ENCODE peak calls at places on chromosome 22, in four cellular contexts. One of them, this sample, is unnamed.

GRCh38 chr22:49934144-49934890 is 15.9 kb downstream of the CRELD2 start:
- DNase-seq in CD8-positive, alpha-beta memory T cell: peak; percentile 73
- DNase-seq in esophagus squamous epithelium: no peak
- DNase-seq in RWPE1: no peak
- DNase-seq in this sample: no peak

GRCh38 chr22:30921108-30921507 is 47.5 kb downstream of the MORC2 start:
- DNase-seq in CD8-positive, alpha-beta memory T cell: no peak
- DNase-seq in esophagus squamous epithelium: no peak
- DNase-seq in RWPE1: peak; percentile 9
- DNase-seq in this sample: no peak

GRCh38 chr22:49992921-49993648 is 19.5 kb downstream of the IL17REL start:
- DNase-seq in esophagus squamous epithelium: no peak
- DNase-seq in CD8-positive, alpha-beta memory T cell: peak; percentile 80
- DNase-seq in RWPE1: no peak
- DNase-seq in this sample: peak; percentile 87

GRCh38 chr22:50697667-50698506 is 25.3 kb downstream of the SHANK3 start:
- DNase-seq in CD8-positive, alpha-beta memory T cell: peak; percentile 39
- DNase-seq in RWPE1: no peak
- DNase-seq in esophagus squamous epithelium: no peak
- DNase-seq in this sample: no peak

GRCh38 chr22:33210129-33210784 is 152.1 kb upstream of the SYN3 start:
- DNase-seq in CD8-positive, alpha-beta memory T cell: no peak
- DNase-seq in esophagus squamous epithelium: no peak
- DNase-seq in RWPE1: peak; percentile 46
- DNase-seq in this sample: no peak

GRCh38 chr22:19488884-19489843 is 9.4 kb downstream of the CDC45 start:
- DNase-seq in esophagus squamous epithelium: no peak
- DNase-seq in RWPE1: no peak
- DNase-seq in CD8-positive, alpha-beta memory T cell: no peak
- DNase-seq in this sample: no peak

GRCh38 chr22:30867746-30868662 is 100.6 kb downstream of the MORC2 start:
- DNase-seq in esophagus squamous epithelium: no peak
- DNase-seq in RWPE1: no peak
- DNase-seq in CD8-positive, alpha-beta memory T cell: peak; percentile 41
- DNase-seq in this sample: no peak

GRCh38 chr22:25510926-25511325 is 53.5 kb upstream of the GRK3 start:
- DNase-seq in RWPE1: no peak
- DNase-seq in esophagus squamous epithelium: no peak
- DNase-seq in CD8-positive, alpha-beta memory T cell: no peak
- DNase-seq in this sample: no peak

GRCh38 chr22:50459443-50460140 is 15.2 kb downstream of the SBF1 start:
- DNase-seq in CD8-positive, alpha-beta memory T cell: no peak
- DNase-seq in RWPE1: no peak
- DNase-seq in esophagus squamous epithelium: no peak
- DNase-seq in this sample: no peak

GRCh38 chr22:43955883-43956286 is 643 bp downstream of the SAMM50 start:
- DNase-seq in RWPE1: no peak
- DNase-seq in esophagus squamous epithelium: no peak
- DNase-seq in CD8-positive, alpha-beta memory T cell: no peak
- DNase-seq in this sample: no peak

GRCh38 chr22:33076368-33076767 is 18.2 kb upstream of the SYN3 start:
- DNase-seq in RWPE1: no peak
- DNase-seq in CD8-positive, alpha-beta memory T cell: no peak
- DNase-seq in esophagus squamous epithelium: no peak
- DNase-seq in this sample: no peak

GRCh38 chr22:50576070-50576469 is 2.2 kb downstream of the CPT1B start:
- DNase-seq in RWPE1: no peak
- DNase-seq in CD8-positive, alpha-beta memory T cell: no peak
- DNase-seq in esophagus squamous epithelium: no peak
- DNase-seq in this sample: no peak

GRCh38 chr22:21043856-21044535 is 1.8 kb upstream of the LRRC74B start:
- DNase-seq in esophagus squamous epithelium: no peak
- DNase-seq in RWPE1: no peak
- DNase-seq in CD8-positive, alpha-beta memory T cell: no peak
- DNase-seq in this sample: no peak
- H3K27ac ChIP-seq in esophagus squamous epithelium: peak overlapping the region; percentile 65
- H3K27ac ChIP-seq in RWPE1: peak overlapping the region; percentile 83
- H3K27ac ChIP-seq in CD8-positive, alpha-beta memory T cell: no peak overlapping the region
- H3K27ac ChIP-seq in this sample: no peak overlapping the region

DNA sequence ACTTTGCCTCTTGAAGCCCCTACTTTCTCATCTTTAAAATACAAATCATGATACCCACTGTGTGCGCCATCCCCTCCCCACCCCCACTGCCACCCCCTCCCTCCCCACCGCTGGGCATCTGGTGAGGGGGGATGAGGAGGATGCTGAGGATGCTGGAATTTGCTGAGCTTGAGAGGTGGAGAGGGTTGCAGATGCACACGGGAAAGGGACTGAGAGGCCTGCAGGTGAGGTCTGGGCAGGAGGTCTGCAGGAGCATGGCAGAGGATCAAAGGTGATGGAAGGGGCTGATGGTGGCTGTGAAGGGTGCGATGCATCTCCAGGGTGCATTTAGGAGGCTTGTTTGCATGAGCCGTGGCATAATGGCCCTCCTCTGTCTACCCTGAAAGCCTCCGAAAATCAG is 7.6 kb upstream of the TBC1D22A start:
- DNase-seq in esophagus squamous epithelium: no peak
- DNase-seq in RWPE1: no peak
- DNase-seq in CD8-positive, alpha-beta memory T cell: no peak
- DNase-seq in this sample: no peak
- H3K27ac ChIP-seq in esophagus squamous epithelium: peak overlapping the region; percentile 92
- H3K27ac ChIP-seq in RWPE1: peak overlapping the region; percentile 98
- H3K27ac ChIP-seq in CD8-positive, alpha-beta memory T cell: peak overlapping the region; percentile 41
- H3K27ac ChIP-seq in this sample: no peak overlapping the region

DNA sequence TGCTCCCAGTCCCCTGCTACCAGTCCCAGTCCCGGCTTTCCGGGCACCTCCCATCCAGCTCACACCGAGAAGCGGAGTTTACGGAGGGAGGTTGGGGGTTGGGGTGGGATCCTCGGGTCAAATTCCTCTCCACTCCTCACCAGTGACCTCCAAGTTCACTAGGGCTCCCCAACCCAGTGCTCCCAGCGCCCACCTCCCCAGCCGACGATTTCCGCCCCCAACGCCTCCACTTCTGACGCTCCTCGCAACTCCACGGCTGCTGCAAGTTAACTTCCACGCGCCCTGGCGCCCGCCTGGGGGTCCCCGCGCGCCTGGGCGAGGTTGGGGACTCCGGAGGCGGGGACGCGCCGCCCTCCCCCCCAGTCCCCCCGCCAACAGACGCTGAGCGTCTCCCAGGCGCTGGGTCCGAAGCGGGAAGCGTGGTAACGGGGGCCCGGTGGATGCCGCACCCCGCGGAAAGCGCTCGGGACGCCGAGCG is 526 bp downstream of the TPST2 start:
- DNase-seq in CD8-positive, alpha-beta memory T cell: peak; percentile 57
- DNase-seq in RWPE1: peak; percentile 13
- DNase-seq in esophagus squamous epithelium: no peak
- DNase-seq in this sample: no peak
- H3K27ac ChIP-seq in CD8-positive, alpha-beta memory T cell: peak overlapping the region; percentile 78
- H3K27ac ChIP-seq in RWPE1: peak overlapping the region; percentile 68
- H3K27ac ChIP-seq in esophagus squamous epithelium: peak overlapping the region; percentile 93
- H3K27ac ChIP-seq in this sample: peak overlapping the region; percentile 52

DNA sequence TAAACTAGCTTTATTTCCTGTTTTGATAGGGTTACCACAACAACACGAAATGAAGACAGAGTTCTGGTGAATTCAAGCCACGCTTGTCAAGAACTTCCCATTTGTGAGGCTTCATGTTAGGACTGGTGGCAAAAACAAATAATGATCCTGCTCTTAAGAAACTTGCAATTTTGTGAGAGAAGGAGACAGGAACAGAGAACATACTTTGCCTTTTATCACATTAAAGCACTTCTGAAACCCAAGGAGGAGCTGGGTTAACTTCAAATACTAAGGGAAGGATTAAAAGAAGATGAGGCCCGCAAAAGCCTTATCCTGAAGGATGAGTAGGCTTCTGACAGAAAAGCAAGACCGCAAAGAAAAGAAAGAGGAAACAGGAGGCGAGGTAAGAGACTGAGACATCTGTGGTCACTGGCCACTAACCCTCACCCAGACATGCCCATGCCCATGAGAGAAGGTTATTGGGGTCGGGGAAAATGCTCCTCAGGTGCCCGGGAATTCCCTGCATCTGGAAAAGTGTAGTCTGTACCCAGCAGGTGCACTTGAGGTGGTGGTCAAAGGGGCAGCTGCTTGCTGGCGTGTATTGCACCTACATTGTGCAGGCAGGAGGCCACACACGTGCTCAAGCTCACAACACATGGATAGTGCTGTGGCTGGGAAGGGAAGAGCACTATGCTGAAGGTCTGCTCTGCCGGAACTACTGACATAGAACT is 50.5 kb downstream of the MAPK1 start:
- DNase-seq in CD8-positive, alpha-beta memory T cell: peak; percentile 57
- DNase-seq in esophagus squamous epithelium: no peak
- DNase-seq in RWPE1: peak; percentile 68
- DNase-seq in this sample: no peak
- H3K27ac ChIP-seq in CD8-positive, alpha-beta memory T cell: peak overlapping the region; percentile 71
- H3K27ac ChIP-seq in esophagus squamous epithelium: peak overlapping the region; percentile 77
- H3K27ac ChIP-seq in RWPE1: peak overlapping the region; percentile 93
- H3K27ac ChIP-seq in this sample: no peak overlapping the region

DNA sequence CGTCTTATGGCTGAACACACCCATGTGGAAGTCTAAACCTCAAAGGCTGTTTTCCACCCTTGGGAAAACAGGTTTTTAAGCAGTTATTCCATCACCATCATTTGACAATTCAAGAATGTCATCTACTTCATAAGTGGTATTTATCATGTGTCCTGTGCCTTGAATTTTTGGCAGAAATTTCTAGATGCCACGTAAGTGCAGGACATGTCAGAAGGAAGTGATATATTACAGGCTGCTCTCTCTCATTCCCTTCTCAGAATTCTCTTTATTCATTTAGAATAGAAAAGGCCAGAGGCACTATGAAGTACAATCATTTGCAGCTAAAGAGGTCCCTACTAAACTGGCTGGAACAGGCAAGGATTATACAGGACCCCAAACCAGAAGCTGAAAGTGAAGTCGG is 12.0 kb downstream of the RBFOX2 start:
- DNase-seq in RWPE1: no peak
- DNase-seq in esophagus squamous epithelium: no peak
- DNase-seq in CD8-positive, alpha-beta memory T cell: no peak
- DNase-seq in this sample: no peak
- H3K27ac ChIP-seq in RWPE1: no peak overlapping the region
- H3K27ac ChIP-seq in esophagus squamous epithelium: peak overlapping the region; percentile 60
- H3K27ac ChIP-seq in CD8-positive, alpha-beta memory T cell: no peak overlapping the region
- H3K27ac ChIP-seq in this sample: no peak overlapping the region

GRCh38 chr22:40413873-40414272 is 43.5 kb downstream of the SGSM3 start:
- DNase-seq in CD8-positive, alpha-beta memory T cell: no peak
- DNase-seq in RWPE1: no peak
- DNase-seq in esophagus squamous epithelium: no peak
- DNase-seq in this sample: no peak
- H3K27ac ChIP-seq in CD8-positive, alpha-beta memory T cell: no peak overlapping the region
- H3K27ac ChIP-seq in RWPE1: peak overlapping the region; percentile 43
- H3K27ac ChIP-seq in esophagus squamous epithelium: peak overlapping the region; percentile 42
- H3K27ac ChIP-seq in this sample: no peak overlapping the region

DNA sequence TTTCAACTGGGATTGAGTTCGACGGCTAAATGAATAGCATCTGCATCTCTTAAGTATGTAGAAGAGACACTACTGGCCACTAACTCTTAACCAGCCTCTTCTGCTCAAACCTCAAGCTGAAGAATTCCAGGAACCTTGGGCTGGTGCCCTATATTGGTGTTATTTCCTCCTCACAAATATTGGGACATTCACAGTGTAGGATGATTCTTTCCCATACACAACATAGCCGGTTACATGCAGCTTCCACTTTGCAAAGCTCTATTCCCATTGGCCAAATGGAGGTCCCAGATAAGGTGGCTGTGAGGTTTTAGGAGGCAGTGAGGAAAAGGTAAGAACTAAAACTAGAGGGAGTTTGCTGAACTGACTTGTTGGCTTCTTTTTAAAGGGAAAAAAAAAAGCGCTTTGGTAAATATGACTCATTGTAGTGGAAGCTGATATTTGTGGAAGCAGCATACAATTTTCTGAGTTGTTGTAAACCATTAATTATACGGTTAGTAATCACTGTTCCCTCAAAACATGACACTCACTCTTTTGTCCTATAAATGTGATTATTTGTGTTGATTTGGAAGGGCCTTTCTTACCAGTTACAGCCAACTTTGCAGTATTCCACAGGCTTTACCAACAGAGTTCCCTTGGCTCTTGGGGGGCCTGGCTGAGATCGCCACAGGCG is 17.6 kb downstream of the C22orf31 start:
- DNase-seq in CD8-positive, alpha-beta memory T cell: no peak
- DNase-seq in esophagus squamous epithelium: no peak
- DNase-seq in RWPE1: peak; percentile 5
- DNase-seq in this sample: no peak
- H3K27ac ChIP-seq in CD8-positive, alpha-beta memory T cell: no peak overlapping the region
- H3K27ac ChIP-seq in esophagus squamous epithelium: peak overlapping the region; percentile 72
- H3K27ac ChIP-seq in RWPE1: peak overlapping the region; percentile 9
- H3K27ac ChIP-seq in this sample: peak overlapping the region; percentile 42

DNA sequence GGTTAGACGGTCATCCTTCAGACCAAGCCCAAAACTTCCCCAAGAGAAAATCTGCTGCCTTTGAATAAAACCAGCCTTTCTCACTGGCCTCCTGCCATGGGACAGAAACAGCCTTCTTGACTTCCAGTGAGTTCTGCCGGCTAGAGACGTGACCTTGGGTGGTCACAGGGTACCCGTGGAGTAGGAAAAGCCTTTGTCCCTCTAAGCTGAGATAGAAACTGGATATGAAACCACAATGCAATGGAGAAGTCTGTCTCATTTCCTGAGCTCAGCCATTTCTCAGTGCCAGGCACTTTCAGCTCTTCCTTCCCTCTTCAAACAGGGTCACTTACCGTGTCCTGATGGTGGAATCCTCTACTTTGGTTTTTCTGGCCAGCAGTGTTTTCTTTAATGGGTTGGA is 21.2 kb upstream of the YWHAH start:
- DNase-seq in CD8-positive, alpha-beta memory T cell: no peak
- DNase-seq in esophagus squamous epithelium: no peak
- DNase-seq in RWPE1: no peak
- DNase-seq in this sample: no peak
- H3K27ac ChIP-seq in CD8-positive, alpha-beta memory T cell: no peak overlapping the region
- H3K27ac ChIP-seq in esophagus squamous epithelium: peak overlapping the region; percentile 21
- H3K27ac ChIP-seq in RWPE1: no peak overlapping the region
- H3K27ac ChIP-seq in this sample: peak overlapping the region; percentile 39

GRCh38 chr22:39270280-39270679 is 25.5 kb upstream of the PDGFB start:
- DNase-seq in RWPE1: no peak
- DNase-seq in CD8-positive, alpha-beta memory T cell: no peak
- DNase-seq in esophagus squamous epithelium: no peak
- DNase-seq in this sample: no peak

GRCh38 chr22:39266398-39267030 is 21.7 kb upstream of the PDGFB start:
- DNase-seq in RWPE1: no peak
- DNase-seq in CD8-positive, alpha-beta memory T cell: no peak
- DNase-seq in esophagus squamous epithelium: no peak
- DNase-seq in this sample: no peak

GRCh38 chr22:39267966-39268365 is 23.2 kb upstream of the PDGFB start:
- DNase-seq in esophagus squamous epithelium: no peak
- DNase-seq in RWPE1: no peak
- DNase-seq in CD8-positive, alpha-beta memory T cell: no peak
- DNase-seq in this sample: no peak

GRCh38 chr22:39269095-39269827 is 24.5 kb upstream of the PDGFB start:
- DNase-seq in esophagus squamous epithelium: no peak
- DNase-seq in RWPE1: no peak
- DNase-seq in CD8-positive, alpha-beta memory T cell: no peak
- DNase-seq in this sample: no peak

DNA sequence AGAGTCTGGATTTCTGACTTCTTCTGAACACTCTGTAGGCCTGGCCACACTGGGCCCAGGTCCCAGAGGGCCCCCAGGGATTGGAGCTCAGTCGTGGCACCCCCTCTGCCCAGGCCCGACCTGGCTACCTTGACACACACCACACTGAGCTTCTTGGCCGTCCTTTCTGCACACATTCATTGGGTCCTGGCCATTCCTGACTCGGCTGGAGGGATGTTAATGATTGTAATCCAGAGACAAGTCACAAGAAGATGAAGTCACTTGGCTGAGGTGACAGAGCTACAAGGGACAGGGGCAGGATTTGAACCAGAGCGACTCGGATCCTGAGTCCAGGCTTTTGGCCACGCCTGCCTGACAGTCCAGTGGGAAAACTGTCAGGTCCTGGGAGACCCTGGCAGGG is 23.9 kb upstream of the PDGFB start:
- DNase-seq in esophagus squamous epithelium: no peak
- DNase-seq in RWPE1: no peak
- DNase-seq in CD8-positive, alpha-beta memory T cell: no peak
- DNase-seq in this sample: no peak
- H3K27ac ChIP-seq in esophagus squamous epithelium: no peak overlapping the region
- H3K27ac ChIP-seq in RWPE1: no peak overlapping the region
- H3K27ac ChIP-seq in CD8-positive, alpha-beta memory T cell: no peak overlapping the region
- H3K27ac ChIP-seq in this sample: no peak overlapping the region

This sample was measured in caudate nucleus.